ENCODE peak calls at places on chromosomes 6 and 20, in five cellular contexts. Y is SK-N-SH, W is IMR-90, E is endothelial cell of umbilical vein, V is colonic mucosa. L is an unnamed sample.

GRCh38 chr20:33839591-33839990 is 28.4 kb downstream of the CHMP4B start:
- DNase-seq in Y (peak; percentile 46), W (no peak), V (peak; percentile 60), E (no peak), L (no peak)

GRCh38 chr20:58308680-58309527 is 611 bp upstream of the RAB22A start:
- DNase-seq in Y (peak; percentile 92), V (peak; percentile 73), W (peak; percentile 46), E (peak; percentile 57), L (peak; percentile 76)

GRCh38 chr6:44925100-44925739 is 402.9 kb upstream of the RUNX2 start:
- DNase-seq in V (no peak), E (peak; percentile 59), Y (peak; percentile 27), W (peak; percentile 5), L (no peak)

GRCh38 chr6:27517928-27518787 is 45.3 kb upstream of the ZNF184 start:
- DNase-seq in E (no peak), Y (peak; percentile 52), W (no peak), V (peak; percentile 33), L (no peak)

GRCh38 chr6:169824848-169825557 is 73.6 kb downstream of the ERMARD start:
- DNase-seq in E (no peak), Y (no peak), W (no peak), V (peak; percentile 10), L (no peak)

GRCh38 chr6:161486326-161486725 is 212.5 kb upstream of the AGPAT4 start:
- DNase-seq in E (peak; percentile 34), V (no peak), Y (peak; percentile 24), W (peak; percentile 30), L (peak; percentile 62)

GRCh38 chr6:11770546-11771466 is 7.8 kb downstream of the ADTRP start:
- DNase-seq in Y (peak; percentile 24), W (peak; percentile 100), V (peak; percentile 92), E (peak; percentile 93), L (peak; percentile 97)

GRCh38 chr6:11366934-11367637 is 134.6 kb upstream of the NEDD9 start:
- DNase-seq in V (no peak), W (no peak), Y (no peak), E (peak; percentile 54), L (peak; percentile 19)

GRCh38 chr6:14652536-14652935 is 535.0 kb downstream of the CD83 start:
- DNase-seq in V (no peak), E (no peak), Y (no peak), W (no peak), L (no peak)

GRCh38 chr20:23245553-23246128 is 105.0 kb upstream of the NXT1 start:
- DNase-seq in V (peak; percentile 47), W (peak; percentile 33), E (peak; percentile 77), Y (no peak), L (peak; percentile 67)

GRCh38 chr6:14396826-14397517 is 279.4 kb downstream of the CD83 start:
- DNase-seq in V (no peak), E (no peak), Y (no peak), W (peak; percentile 86), L (peak; percentile 15)

GRCh38 chr20:25750765-25751696 is 54.4 kb upstream of the ZNF337 start:
- DNase-seq in E (peak; percentile 23), W (peak; percentile 28), V (peak; percentile 72), Y (peak; percentile 83), L (peak; percentile 13)

GRCh38 chr6:169702640-169703246 is 817 bp downstream of the C6orf120 start:
- DNase-seq in V (peak; percentile 41), E (no peak), W (peak; percentile 19), Y (peak; percentile 68), L (peak; percentile 43)

GRCh38 chr6:43890197-43891062 is 120.4 kb downstream of the VEGFA start:
- DNase-seq in Y (peak; percentile 62), W (no peak), V (no peak), E (no peak), L (no peak)
- H3K4me3 ChIP-seq in Y (no peak overlapping the region), W (no peak overlapping the region), V (no peak overlapping the region), E (no peak overlapping the region), L (no peak overlapping the region)

GRCh38 chr6:56247654-56248122 is 308 bp upstream of the COL21A1 start:
- DNase-seq in Y (no peak), W (no peak), V (no peak), E (no peak), L (no peak)
- H3K9ac ChIP-seq in Y (no peak overlapping the region), W (no peak overlapping the region), V (no peak overlapping the region), E (no peak overlapping the region), L (peak overlapping the region; percentile 84)

DNA sequence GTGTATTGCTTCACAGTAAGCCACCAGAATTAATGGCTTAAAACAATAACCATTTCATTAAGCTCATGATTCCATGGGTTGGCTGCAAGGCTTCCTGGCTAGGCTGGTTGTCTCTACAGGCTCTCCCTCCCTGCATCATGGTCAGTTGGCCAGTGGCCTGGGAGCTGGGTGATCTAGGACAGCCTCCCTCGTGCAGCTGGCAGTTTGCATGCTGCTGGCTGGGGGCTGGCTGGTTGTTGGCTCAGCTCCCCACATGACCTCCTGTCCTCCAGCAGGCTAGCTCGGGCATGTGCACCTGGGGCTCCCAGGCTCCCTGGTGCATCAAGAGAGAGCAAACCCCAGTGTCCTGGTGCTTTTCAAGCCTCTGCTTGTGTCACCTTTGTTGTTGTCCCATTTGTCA is 21.7 kb downstream of the TOX2 start:
- DNase-seq in Y (no peak), E (no peak), V (no peak), W (peak; percentile 42), L (no peak)
- H3K4me1 ChIP-seq in Y (peaks cover 37% of the 10 kb centered on the region), E (peaks cover 26% of the 10 kb centered on the region), V (no peaks in the 10 kb centered on the region), W (peaks cover 35% of the 10 kb centered on the region), L (peaks cover 47% of the 10 kb centered on the region)

GRCh38 chr20:63844384-63845025 is 13.4 kb upstream of the ZBTB46 start:
- DNase-seq in W (no peak), E (no peak), V (no peak), Y (no peak), L (no peak)

GRCh38 chr20:63848003-63848911 is 13.0 kb upstream of the ABHD16B start:
- DNase-seq in E (no peak), W (no peak), Y (no peak), V (no peak), L (no peak)

GRCh38 chr20:63847374-63848002 is 13.8 kb upstream of the ABHD16B start:
- DNase-seq in V (no peak), W (no peak), Y (no peak), E (peak; percentile 61), L (no peak)

GRCh38 chr20:63846938-63847373 is 14.3 kb upstream of the ABHD16B start:
- DNase-seq in V (no peak), Y (no peak), E (no peak), W (no peak), L (no peak)

DNA sequence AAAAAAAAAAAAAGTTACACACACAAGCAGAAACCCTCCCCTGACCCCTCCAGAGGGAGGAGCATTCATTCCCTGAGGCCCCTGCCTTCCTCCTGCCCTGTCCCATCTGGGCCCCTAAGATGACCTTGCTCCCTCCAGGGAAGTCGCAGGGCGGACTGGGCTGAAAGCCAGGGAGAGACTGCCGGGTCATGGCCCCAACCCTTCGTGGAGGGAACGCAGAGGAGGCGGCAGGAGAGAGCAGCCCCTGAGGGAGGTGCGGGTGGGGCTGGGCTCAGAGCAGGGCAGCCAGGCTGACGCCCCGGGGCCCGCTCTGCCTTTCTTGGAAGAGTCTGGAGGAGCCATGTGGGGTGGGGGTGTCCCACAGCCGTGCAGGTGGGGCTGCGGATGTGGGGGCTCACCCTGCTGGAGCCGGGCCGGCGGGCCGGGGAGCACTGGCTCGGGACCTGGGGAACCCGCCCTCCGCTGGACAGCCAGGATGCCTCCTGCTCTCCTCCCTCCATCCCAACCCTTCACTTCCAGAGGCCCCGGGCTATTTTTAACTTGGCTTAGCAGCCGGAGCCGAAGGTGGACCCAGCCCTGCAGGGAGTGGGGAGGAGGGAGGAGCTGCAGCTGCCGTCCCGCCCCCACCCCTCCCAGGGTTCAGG is 15.0 kb upstream of the ABHD16B start:
- DNase-seq in V (no peak), Y (peak; percentile 70), E (no peak), W (no peak), L (peak; percentile 49)
- H3K4me3 ChIP-seq in V (no peak overlapping the region), Y (no peak overlapping the region), E (no peak overlapping the region), W (no peak overlapping the region), L (no peak overlapping the region)

GRCh38 chr6:24949020-24949569 is 13.3 kb upstream of the RIPOR2 start:
- DNase-seq in Y (no peak), W (no peak), E (no peak), V (no peak), L (no peak)
- H3K9ac ChIP-seq in Y (no peak overlapping the region), W (no peak overlapping the region), E (no peak overlapping the region), V (no peak overlapping the region), L (no peak overlapping the region)

DNA sequence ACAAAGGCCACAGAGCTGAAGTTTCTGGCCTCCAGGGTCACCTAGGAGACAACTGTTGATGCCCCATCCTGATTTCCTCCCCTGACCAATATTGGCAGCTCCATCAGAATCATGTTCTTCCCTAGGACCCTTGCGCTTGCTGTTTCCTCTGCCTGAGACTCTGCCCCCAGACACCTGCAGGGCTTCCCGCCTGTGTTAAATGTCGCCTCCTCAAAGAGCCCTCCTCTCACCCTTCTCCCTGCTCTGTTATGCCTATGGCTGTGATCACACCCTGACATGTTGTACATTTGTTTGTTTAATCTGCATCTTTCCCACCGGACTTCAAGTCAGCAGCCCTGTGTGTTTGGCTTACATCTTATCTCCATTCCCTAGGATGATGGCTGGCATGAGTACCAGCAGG is 30.1 kb downstream of the DLGAP4 start:
- DNase-seq in V (no peak), E (no peak), Y (no peak), W (no peak), L (no peak)
- H3K4me1 ChIP-seq in V (no peaks in the 10 kb centered on the region), E (no peaks in the 10 kb centered on the region), Y (no peaks in the 10 kb centered on the region), W (no peaks in the 10 kb centered on the region), L (no peaks in the 10 kb centered on the region)

GRCh38 chr6:83708970-83709747 is at the start of gene SNAP91:
- DNase-seq in Y (peak; percentile 95), E (peak; percentile 51), W (no peak), V (no peak), L (no peak)
- H3K4me3 ChIP-seq in Y (peak within 1 kb of the TSS; percentile 61), E (peak within 1 kb of the TSS; percentile 48), W (peak within 1 kb of the TSS; percentile 34), V (peak within 1 kb of the TSS; percentile 23), L (peak within 1 kb of the TSS; percentile 73)

DNA sequence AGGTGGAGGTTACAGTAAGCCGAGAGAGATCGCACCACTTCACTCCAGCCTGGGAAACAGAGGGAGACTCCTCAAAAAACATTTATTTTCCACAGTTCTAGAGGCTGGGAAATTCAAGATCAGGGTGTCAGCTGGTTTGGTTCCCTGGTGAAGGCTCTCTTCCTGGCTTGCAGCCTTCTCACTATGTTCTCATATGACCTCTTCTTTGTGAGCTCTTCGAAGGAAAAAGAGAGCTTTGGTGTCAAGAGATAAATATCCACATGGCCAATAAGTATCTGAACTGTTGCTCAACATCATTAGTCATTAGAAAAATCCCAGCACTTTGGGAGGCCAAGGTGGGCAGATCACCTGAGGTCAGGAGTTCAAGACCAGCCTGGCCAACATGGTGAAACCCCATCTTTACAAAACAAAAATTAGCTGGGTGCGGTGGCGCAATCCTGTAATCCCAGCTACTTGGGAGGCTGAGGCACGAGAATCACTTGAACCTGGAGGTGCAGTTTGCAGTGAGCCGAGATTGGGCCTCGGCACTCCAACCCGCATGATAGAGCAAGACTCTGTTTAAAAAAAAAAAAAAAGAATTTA is 40.2 kb downstream of the GTF2H5 start:
- DNase-seq in W (no peak), Y (no peak), E (no peak), V (no peak), L (no peak)
- H3K9ac ChIP-seq in W (no peak overlapping the region), Y (no peak overlapping the region), E (peak overlapping the region; percentile 82), V (no peak overlapping the region), L (no peak overlapping the region)